ENCODE peak calls at places on chromosomes 2 and 18, in seven cellular contexts. D is immature natural killer cell, R is A549, Z is GM12864, J is EH, S is SK-N-DZ, W is prostate gland. T is an unnamed sample.

GRCh38 chr2:98009887-98010760 is 14.4 kb upstream of the TMEM131 start:
- DNase-seq in W (no peak), S (no peak), J (no peak), R (no peak), Z (no peak), D (no peak), T (no peak)

GRCh38 chr2:150653351-150653750 is 165.9 kb upstream of the RND3 start:
- DNase-seq in Z (no peak), D (no peak), S (no peak), J (no peak), W (no peak), R (no peak), T (no peak)

GRCh38 chr2:102226612-102227351 is 40.0 kb downstream of the IL1RL2 start:
- DNase-seq in R (no peak), Z (no peak), W (peak), J (peak), D (no peak), S (peak), T (no peak)

GRCh38 chr2:69918391-69918790 is 3.5 kb downstream of the MXD1 start:
- DNase-seq in R (no peak), Z (no peak), W (no peak), J (no peak), S (no peak), D (no peak), T (no peak)

GRCh38 chr18:51630706-51631105 is 433.2 kb upstream of the MEX3C start:
- DNase-seq in Z (peak), J (no peak), S (no peak), R (no peak), W (no peak), D (no peak), T (no peak)

GRCh38 chr2:236545248-236545658 is 24.4 kb upstream of the ACKR3 start:
- DNase-seq in R (no peak), S (no peak), D (no peak), W (no peak), Z (no peak), J (no peak), T (no peak)

GRCh38 chr18:55999641-56000040 is 411.6 kb upstream of the TCF4 start:
- DNase-seq in R (no peak), D (no peak), J (peak), S (no peak), W (no peak), Z (no peak), T (no peak)

GRCh38 chr2:216713691-216714411 is 18.5 kb upstream of the IGFBP5 start:
- DNase-seq in J (peak), R (peak), W (peak), S (no peak), D (no peak), Z (no peak), T (no peak)

GRCh38 chr2:134372141-134372540 is 118.3 kb downstream of the MGAT5 start:
- DNase-seq in J (peak), W (no peak), R (no peak), D (no peak), Z (no peak), S (no peak), T (no peak)

GRCh38 chr2:133557624-133558023 is 10.6 kb downstream of the NCKAP5 start:
- DNase-seq in J (peak), D (no peak), W (no peak), R (no peak), S (no peak), Z (no peak), T (peak)

GRCh38 chr2:191977754-191978153 is 130.9 kb upstream of the CAVIN2 start:
- DNase-seq in J (peak), R (no peak), Z (no peak), S (no peak), W (no peak), D (no peak), T (no peak)

GRCh38 chr2:129708221-129708967 is 271.1 kb upstream of the RAB6C start:
- DNase-seq in J (no peak), D (no peak), Z (no peak), S (no peak), W (no peak), R (no peak), T (no peak)

GRCh38 chr2:240453461-240454030 is 18.1 kb downstream of the GPC1 start:
- DNase-seq in Z (no peak), R (no peak), J (no peak), W (no peak), D (no peak), S (no peak), T (no peak)

GRCh38 chr2:12759248-12759647 is 42.5 kb downstream of the TRIB2 start:
- DNase-seq in D (no peak), W (no peak), J (peak), Z (no peak), S (no peak), R (no peak), T (no peak)

GRCh38 chr2:168136392-168136977 is 110.9 kb downstream of the STK39 start:
- DNase-seq in R (peak), Z (no peak), W (no peak), D (peak), J (peak), S (peak), T (peak)

GRCh38 chr2:46939596-46940359 is 24.2 kb upstream of the MCFD2 start:
- DNase-seq in S (no peak), D (no peak), R (no peak), Z (no peak), J (peak), W (no peak), T (peak)

GRCh38 chr2:47771211-47771610 is 11.7 kb upstream of the MSH6 start:
- DNase-seq in W (no peak), Z (no peak), D (no peak), R (peak), J (peak), S (no peak), T (no peak)

GRCh38 chr2:241272298-241272721 is 43.2 kb downstream of the HDLBP start:
- DNase-seq in Z (no peak), S (no peak), J (peak), W (peak), D (peak), R (peak), T (peak)

GRCh38 chr2:100563407-100564247 is 834 bp downstream of the PDCL3 start:
- DNase-seq in D (no peak), R (no peak), W (no peak), S (peak), Z (no peak), J (peak), T (peak)

GRCh38 chr2:128487650-128488387 is 169.2 kb upstream of the HS6ST1 start:
- DNase-seq in S (no peak), Z (no peak), J (no peak), R (no peak), W (no peak), D (no peak), T (no peak)

GRCh38 chr18:35303610-35304009 is 13.6 kb upstream of the ZSCAN30 start:
- DNase-seq in W (no peak), J (no peak), R (no peak), D (no peak), Z (no peak), S (no peak), T (no peak)

GRCh38 chr2:60806988-60807681 is 51.1 kb downstream of the PAPOLG start:
- DNase-seq in D (no peak), R (no peak), J (peak), W (no peak), Z (peak), S (peak), T (peak)

GRCh38 chr2:120346667-120347358 is 877 bp downstream of the INHBB start:
- DNase-seq in Z (no peak), J (peak), S (no peak), D (no peak), W (peak), R (peak), T (no peak)

GRCh38 chr2:85650456-85650855 is 17.5 kb downstream of the SFTPB start:
- DNase-seq in D (no peak), R (no peak), Z (no peak), J (no peak), S (no peak), W (no peak), T (no peak)

GRCh38 chr2:55519908-55520885 is 679 bp downstream of the CFAP36 start:
- DNase-seq in R (peak), Z (no peak), D (no peak), J (peak), W (peak), S (no peak), T (peak)

GRCh38 chr2:141508086-141508749 is 622.6 kb downstream of the LRP1B start:
- DNase-seq in J (peak), Z (no peak), S (no peak), R (no peak), W (no peak), D (no peak), T (no peak)

GRCh38 chr2:77552956-77553355 is 30.8 kb upstream of the LRRTM4 start:
- DNase-seq in W (no peak), Z (no peak), R (no peak), S (no peak), D (no peak), J (no peak), T (peak)

GRCh38 chr2:9327873-9328352 is 95.4 kb downstream of the ITGB1BP1 start:
- DNase-seq in Z (no peak), W (no peak), D (no peak), S (no peak), R (peak), J (peak), T (no peak)

GRCh38 chr2:82834893-82835292 is 1624.2 kb downstream of the SUCLG1 start:
- DNase-seq in J (no peak), Z (no peak), R (no peak), S (no peak), W (no peak), D (no peak), T (no peak)

GRCh38 chr2:167253025-167253424 is 364.7 kb downstream of the XIRP2 start:
- DNase-seq in S (no peak), R (no peak), W (no peak), Z (no peak), J (no peak), D (no peak), T (no peak)

GRCh38 chr18:77091366-77091765 is 41.2 kb downstream of the MBP start:
- DNase-seq in Z (no peak), W (no peak), S (no peak), J (no peak), R (no peak), D (no peak), T (no peak)

GRCh38 chr2:8103085-8103708 is 578.7 kb upstream of the ID2 start:
- DNase-seq in W (no peak), S (no peak), D (no peak), J (peak), Z (no peak), R (peak), T (peak)

GRCh38 chr2:120654383-120655134 is 81.1 kb upstream of the GLI2 start:
- DNase-seq in J (no peak), Z (no peak), R (no peak), D (no peak), S (no peak), W (no peak), T (no peak)

GRCh38 chr2:150752229-150752628 is 264.8 kb upstream of the RND3 start:
- DNase-seq in J (no peak), S (no peak), W (no peak), D (no peak), Z (no peak), R (no peak), T (no peak)

GRCh38 chr18:70535041-70535440 is 246.2 kb downstream of the SOCS6 start:
- DNase-seq in W (no peak), R (no peak), S (no peak), D (no peak), Z (no peak), J (peak), T (no peak)

GRCh38 chr18:58222439-58223125 is 178.6 kb downstream of the NEDD4L start:
- DNase-seq in S (no peak), R (no peak), D (no peak), W (no peak), Z (no peak), J (peak), T (no peak)